ENCODE peak calls at places on chromosomes 11 and 22, in six cellular contexts. G is H1, V is GM12878, U is GM12892, Y is K562, I is HepG2. L is an unnamed sample.

GRCh38 chr11:41851743-41852142 is 392.3 kb upstream of the LRRC4C start:
- DNase-seq in V (no peak), G (no peak), U (no peak), I (no peak), Y (no peak), L (no peak)

GRCh38 chr11:65152157-65152556 is 17.8 kb upstream of the SYVN1 start:
- DNase-seq in I (no peak), G (no peak), Y (no peak), U (no peak), V (no peak), L (no peak)

GRCh38 chr11:95443386-95443785 is 212.4 kb upstream of the SESN3 start:
- DNase-seq in I (peak; percentile 5), U (peak; percentile 19), V (peak; percentile 48), Y (peak; percentile 21), G (no peak), L (peak; percentile 44)

GRCh38 chr11:65430406-65431217 is 8.0 kb downstream of the NEAT1 start:
- DNase-seq in I (no peak), G (no peak), V (no peak), Y (no peak), U (no peak), L (no peak)

GRCh38 chr11:120746836-120747609 is 235.5 kb downstream of the GRIK4 start:
- DNase-seq in U (no peak), V (no peak), G (no peak), I (no peak), Y (no peak), L (no peak)

GRCh38 chr11:125253795-125254525 is 89.4 kb downstream of the PKNOX2 start:
- DNase-seq in I (no peak), V (no peak), Y (no peak), G (no peak), U (no peak), L (no peak)

GRCh38 chr22:45435544-45436139 is 22.1 kb downstream of the RIBC2 start:
- DNase-seq in I (peak; percentile 75), Y (peak; percentile 60), V (peak; percentile 35), G (peak; percentile 93), U (peak; percentile 57), L (peak; percentile 75)

GRCh38 chr11:10623797-10624761 is 55.6 kb upstream of the LYVE1 start:
- DNase-seq in V (no peak), Y (peak; percentile 62), U (no peak), I (peak; percentile 37), G (peak; percentile 84), L (no peak)

GRCh38 chr11:84663731-84664130 is 963.4 kb downstream of the DLG2 start:
- DNase-seq in U (no peak), G (no peak), I (no peak), V (no peak), Y (no peak), L (no peak)

GRCh38 chr22:46172522-46172921 is 22.2 kb downstream of the PPARA start:
- DNase-seq in V (no peak), I (no peak), Y (no peak), G (no peak), U (no peak), L (no peak)

GRCh38 chr22:40414306-40414705 is 43.9 kb downstream of the SGSM3 start:
- DNase-seq in V (no peak), G (no peak), U (no peak), I (no peak), Y (no peak), L (no peak)

GRCh38 chr11:5618807-5619206 is 6.0 kb upstream of the TRIM34 start:
- DNase-seq in U (no peak), G (no peak), Y (no peak), V (no peak), I (peak; percentile 49), L (no peak)

GRCh38 chr11:36492724-36493304 is 17.3 kb downstream of the TRAF6 start:
- DNase-seq in G (no peak), I (peak; percentile 35), U (peak; percentile 25), V (no peak), Y (peak; percentile 45), L (no peak)

GRCh38 chr11:79249341-79249993 is 191.4 kb downstream of the TENM4 start:
- DNase-seq in U (no peak), I (no peak), G (no peak), V (no peak), Y (no peak), L (no peak)

GRCh38 chr11:64447717-64448598 is 89.0 kb downstream of the RPS6KA4 start:
- DNase-seq in V (peak; percentile 40), Y (no peak), I (no peak), U (no peak), G (no peak), L (peak; percentile 43)

GRCh38 chr22:28801845-28802594 is 1.7 kb upstream of the XBP1 start:
- DNase-seq in Y (peak; percentile 63), U (no peak), I (peak; percentile 87), V (no peak), G (no peak), L (no peak)

GRCh38 chr11:130278151-130278550 is 36.6 kb downstream of the ZBTB44 start:
- DNase-seq in V (peak; percentile 48), G (no peak), U (no peak), Y (no peak), I (no peak), L (no peak)

GRCh38 chr11:88016392-88017020 is 158.7 kb downstream of the RAB38 start:
- DNase-seq in U (no peak), G (peak; percentile 55), Y (peak; percentile 12), I (peak; percentile 78), V (peak; percentile 27), L (no peak)

DNA sequence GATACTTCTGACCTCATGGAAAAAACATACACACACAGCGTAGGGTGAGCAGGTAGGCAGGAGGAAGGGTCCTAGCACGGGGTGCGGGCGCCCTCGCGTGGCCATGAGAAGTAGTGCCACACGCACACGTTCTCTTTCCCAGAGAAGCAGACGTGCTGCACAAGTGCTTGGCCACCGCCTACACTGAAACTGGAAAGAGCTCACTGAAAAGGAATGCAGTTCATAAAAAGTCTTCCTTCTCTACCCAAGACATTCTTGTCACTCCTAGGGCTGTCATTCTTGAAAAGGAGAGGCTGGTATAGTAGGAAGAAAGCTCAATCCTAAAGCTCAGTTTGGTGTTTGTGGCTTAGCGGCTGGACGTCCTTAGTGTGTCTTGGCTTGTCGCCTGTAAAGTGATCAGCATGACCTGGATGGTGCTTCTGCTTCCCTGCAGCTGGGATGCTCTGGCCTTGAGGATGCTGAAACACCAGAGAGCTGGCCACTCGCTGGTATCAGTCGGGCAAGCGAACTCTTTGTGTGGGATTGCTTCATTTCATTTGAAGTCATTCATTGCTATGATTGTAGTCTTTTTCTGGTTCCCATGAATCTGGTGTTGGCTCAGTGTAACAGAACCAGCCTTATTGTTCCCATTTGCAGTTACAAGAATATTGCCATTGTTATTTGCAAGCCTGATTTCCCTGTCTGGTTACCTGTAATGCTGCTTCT is 303.8 kb downstream of the NTM start:
- DNase-seq in G (peak; percentile 96), I (peak; percentile 21), Y (peak; percentile 63), U (peak; percentile 52), V (no peak), L (peak; percentile 62)
- TF ChIP-seq POLR2A in G (no peak), I (no peak), Y (no peak), U (no peak), V (no peak), L (no peak)

GRCh38 chr22:41508770-41509170 is 35.5 kb downstream of the POLR3H start:
- DNase-seq in G (no peak), Y (no peak), V (no peak), U (no peak), I (no peak), L (no peak)

GRCh38 chr22:41501209-41501608 is 32.3 kb downstream of the ACO2 start:
- DNase-seq in V (peak; percentile 27), U (no peak), Y (no peak), G (no peak), I (peak; percentile 23), L (no peak)

GRCh38 chr22:41507330-41508063 is 36.8 kb downstream of the POLR3H start:
- DNase-seq in I (no peak), G (no peak), Y (no peak), U (no peak), V (no peak), L (no peak)

GRCh38 chr22:41500303-41500702 is 31.4 kb downstream of the ACO2 start:
- DNase-seq in Y (no peak), G (no peak), U (no peak), I (no peak), V (no peak), L (no peak)

DNA sequence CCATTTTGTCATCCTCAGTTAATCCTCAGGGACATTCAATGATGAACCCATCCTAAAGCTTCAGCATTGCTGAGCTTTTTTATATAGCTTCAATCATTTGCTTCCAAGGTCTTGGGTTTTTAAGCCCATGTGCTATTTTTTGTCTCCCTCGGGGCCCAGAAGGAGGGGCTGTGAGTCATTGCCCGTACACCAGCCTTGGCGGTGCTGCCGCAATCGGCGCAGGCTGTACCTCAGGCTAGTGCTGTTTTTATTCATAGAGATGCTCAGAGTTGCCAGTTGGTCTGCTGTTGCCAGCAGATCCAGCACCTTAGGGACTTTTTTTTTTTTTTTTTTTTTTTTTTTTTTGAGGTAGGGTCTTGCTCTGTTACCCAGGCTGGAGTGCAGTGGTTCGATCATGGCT is 35.5 kb downstream of the ACO2 start:
- DNase-seq in U (no peak), V (no peak), Y (no peak), G (no peak), I (no peak), L (no peak)
- TF ChIP-seq TAF1 in U (no peak), V (no peak), Y (no peak), G (no peak), I (no peak), L (no peak)

DNA sequence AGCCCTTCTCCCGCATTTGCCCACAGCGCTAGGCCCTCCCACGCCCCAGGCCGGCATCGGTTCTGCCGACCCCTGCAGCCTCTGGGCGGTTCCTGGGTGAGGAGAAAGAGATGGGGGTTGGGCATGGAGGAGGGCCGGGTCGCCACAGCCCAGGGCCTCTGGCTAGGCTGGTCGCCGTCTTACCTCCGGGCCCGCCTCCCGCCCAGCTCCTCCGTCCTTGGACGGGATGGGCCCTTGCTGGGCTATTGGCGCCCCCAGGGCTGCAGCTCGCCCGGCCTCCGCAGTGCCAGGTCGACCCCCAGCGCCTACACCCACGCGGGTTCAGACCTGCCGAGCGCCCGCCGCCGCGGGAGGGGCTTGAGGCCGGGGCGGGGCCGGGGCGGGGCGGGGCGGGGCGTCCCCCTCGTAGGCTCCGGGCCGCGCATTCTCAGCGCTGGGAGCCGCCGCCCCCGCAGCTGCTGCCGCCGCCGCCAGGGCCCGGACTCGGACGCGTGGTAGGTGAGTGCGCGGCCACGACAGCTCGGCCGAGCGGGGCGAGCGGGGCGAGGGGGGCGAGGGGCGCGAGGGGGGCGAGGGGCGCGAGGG is at the start of gene CD151:
- DNase-seq in V (no peak), Y (peak; percentile 84), U (peak; percentile 77), I (no peak), G (peak; percentile 83), L (no peak)
- TF ChIP-seq POLR2AphosphoS5 in V (no peak), Y (peak; percentile 24), U (no peak), I (peak; percentile 29), G (no peak), L (no peak)

DNA sequence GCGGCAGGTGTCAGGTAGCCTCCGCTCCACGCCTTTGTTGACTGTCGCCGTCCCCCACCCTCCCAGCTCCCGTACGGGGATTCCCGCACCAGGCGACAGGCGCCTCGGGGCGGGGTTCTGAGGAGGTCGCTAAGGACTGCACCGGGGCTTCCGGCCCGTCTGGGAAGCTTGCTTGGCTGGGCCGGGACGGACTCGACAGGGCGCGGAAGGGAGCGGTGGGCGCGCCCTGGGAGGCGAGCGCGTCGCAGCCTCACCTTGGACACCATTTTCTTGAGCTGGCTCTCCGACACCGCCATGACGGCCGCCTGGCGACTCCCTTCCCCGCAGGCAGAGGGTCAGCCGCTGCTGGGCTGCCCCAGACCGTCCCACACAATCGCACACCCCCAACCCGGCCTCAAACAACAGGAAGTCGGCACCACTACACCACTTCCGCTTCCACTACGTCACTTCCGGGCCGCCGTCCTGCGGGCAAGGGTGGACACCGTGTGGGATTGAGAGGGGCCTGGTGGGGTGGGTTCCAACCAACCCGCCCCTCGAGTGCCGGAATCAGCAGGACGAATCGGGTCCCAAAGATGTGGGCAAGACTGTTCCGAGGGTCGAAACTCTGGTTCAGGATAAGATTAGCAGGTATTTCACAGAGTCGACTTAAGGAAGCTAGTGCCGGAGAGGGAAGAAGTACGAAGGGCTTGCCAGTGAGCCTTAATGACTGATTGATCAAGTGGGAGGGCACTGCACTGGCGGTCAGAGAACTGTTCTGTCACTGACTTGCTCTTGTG is at the start of gene TSG101:
- DNase-seq in U (peak; percentile 79), V (peak; percentile 69), I (peak; percentile 94), Y (peak; percentile 93), G (peak; percentile 96), L (peak; percentile 82)
- TF ChIP-seq POLR2A in U (peak; percentile 97), V (peak; percentile 98), I (peak; percentile 90), Y (peak; percentile 98), G (peak; percentile 81), L (peak; percentile 96)